ENCODE peak calls at places on chromosomes 3 and 15, in nine cellular contexts. G is activated CD4-positive, alpha-beta T cell treated with anti-CD3 and anti-CD28 coated beads for 24 hours; E is NCI-H1694; S is ELR; P is anterior cingulate cortex; L is activated T-cell treated with anti-CD3 and anti-CD28 coated beads for 24 hours; U is EH; O is fibroblast of the conjunctiva; Q is neuronal stem cell. R is an unnamed sample.

GRCh38 chr3:72041531-72041930 is 256.6 kb upstream of the PROK2 start:
- DNase-seq in O (peak; percentile 8), E (no peak), U (peak; percentile 28), Q (no peak), L (no peak), P (peak; percentile 33), G (no peak), S (no peak), R (no peak)

GRCh38 chr3:12716605-12717121 is 42.4 kb downstream of the TMEM40 start:
- DNase-seq in U (peak; percentile 40), L (no peak), S (no peak), E (no peak), O (no peak), Q (no peak), G (no peak), P (no peak), R (no peak)

GRCh38 chr3:133572158-133573053 is 1.1 kb upstream of the CDV3 start:
- DNase-seq in E (no peak), S (peak; percentile 78), G (no peak), O (no peak), U (peak; percentile 55), P (no peak), L (peak; percentile 9), Q (no peak), R (no peak)

GRCh38 chr3:4834403-4834866 is 144.8 kb upstream of the BHLHE40 start:
- DNase-seq in Q (no peak), O (no peak), E (no peak), U (no peak), P (no peak), G (peak; percentile 58), S (no peak), L (peak; percentile 66), R (no peak)

GRCh38 chr3:169996063-169996462 is 29.5 kb downstream of the SEC62 start:
- DNase-seq in O (no peak), L (no peak), E (no peak), P (no peak), Q (no peak), G (no peak), U (no peak), S (no peak), R (no peak)

GRCh38 chr15:41128174-41128902 is 12.3 kb upstream of the INO80 start:
- DNase-seq in E (no peak), G (no peak), O (no peak), S (no peak), L (no peak), Q (no peak), P (no peak), U (no peak), R (no peak)

GRCh38 chr3:107001635-107002034 is 375.6 kb upstream of the CCDC54 start:
- DNase-seq in O (no peak), E (no peak), P (no peak), L (no peak), U (peak; percentile 72), S (peak; percentile 16), G (no peak), Q (no peak), R (no peak)

GRCh38 chr15:43762824-43763223 is 13.9 kb downstream of the ELL3 start:
- DNase-seq in E (no peak), P (no peak), O (no peak), G (no peak), U (no peak), Q (no peak), L (no peak), S (peak; percentile 6), R (no peak)

GRCh38 chr15:93331545-93332117 is 242.6 kb upstream of the RGMA start:
- DNase-seq in Q (no peak), P (no peak), E (no peak), S (no peak), U (no peak), L (no peak), G (no peak), O (no peak), R (no peak)

GRCh38 chr3:46469680-46470357 is 5.1 kb upstream of the LTF start:
- DNase-seq in Q (no peak), L (no peak), P (no peak), G (no peak), U (no peak), E (no peak), S (no peak), O (no peak), R (no peak)

GRCh38 chr3:4060064-4060463 is 243.1 kb upstream of the SETMAR start:
- DNase-seq in O (no peak), S (no peak), G (no peak), L (no peak), Q (no peak), E (no peak), U (no peak), P (no peak), R (no peak)

GRCh38 chr15:77186518-77187095 is 115.7 kb upstream of the TSPAN3 start:
- DNase-seq in G (no peak), E (peak; percentile 52), U (peak; percentile 38), S (peak; percentile 30), L (no peak), P (no peak), Q (no peak), O (peak; percentile 33), R (no peak)

GRCh38 chr15:41183580-41183979 is 47.0 kb downstream of the EXD1 start:
- DNase-seq in L (no peak), P (no peak), S (peak; percentile 14), E (no peak), U (peak; percentile 40), G (no peak), Q (no peak), O (no peak), R (no peak)

GRCh38 chr3:174101244-174101643 is 703.7 kb downstream of the NLGN1 start:
- DNase-seq in O (no peak), L (no peak), S (peak; percentile 30), E (no peak), U (peak; percentile 34), G (no peak), Q (no peak), P (no peak), R (no peak)

GRCh38 chr3:184727357-184728060 is 15.6 kb upstream of the MAGEF1 start:
- DNase-seq in O (peak; percentile 66), P (no peak), Q (peak; percentile 89), G (peak; percentile 14), L (peak; percentile 23), S (peak; percentile 78), U (peak; percentile 81), E (peak; percentile 76), R (peak; percentile 50)

GRCh38 chr3:139299261-139300132 is 44.3 kb upstream of the MRPS22 start:
- DNase-seq in S (peak; percentile 95), U (peak; percentile 80), G (no peak), E (no peak), P (no peak), Q (no peak), L (no peak), O (no peak), R (peak; percentile 64)

GRCh38 chr15:92803852-92804609 is 96.1 kb upstream of the CHD2 start:
- DNase-seq in L (peak; percentile 76), E (no peak), S (peak; percentile 99), P (no peak), U (peak; percentile 100), G (peak; percentile 80), O (peak; percentile 99), Q (no peak), R (peak; percentile 99)

GRCh38 chr15:88979674-88980073 is 66.5 kb upstream of the MFGE8 start:
- DNase-seq in E (no peak), G (no peak), S (no peak), L (no peak), U (no peak), P (no peak), O (no peak), Q (no peak), R (no peak)

GRCh38 chr3:53495518-53496501 is 1.4 kb downstream of the CACNA1D start:
- DNase-seq in S (no peak), G (no peak), O (no peak), P (peak; percentile 19), L (no peak), Q (no peak), U (no peak), E (no peak), R (no peak)

GRCh38 chr15:101348643-101349496 is 53.8 kb upstream of the SNRPA1 start:
- DNase-seq in S (no peak), Q (no peak), U (no peak), L (no peak), E (no peak), P (no peak), G (no peak), O (no peak), R (no peak)

GRCh38 chr3:64584193-64584592 is 103.6 kb downstream of the ADAMTS9 start:
- DNase-seq in G (no peak), P (no peak), Q (no peak), L (no peak), O (no peak), E (no peak), S (no peak), U (no peak), R (no peak)

GRCh38 chr3:10198761-10199688 is 34.3 kb downstream of the IRAK2 start:
- DNase-seq in P (no peak), G (peak; percentile 38), E (no peak), S (peak; percentile 93), O (no peak), L (peak; percentile 54), Q (no peak), U (peak; percentile 59), R (no peak)

GRCh38 chr3:194824676-194825075 is 139.0 kb downstream of the FAM43A start:
- DNase-seq in E (no peak), P (no peak), Q (no peak), S (peak; percentile 19), U (peak; percentile 91), O (no peak), L (no peak), G (no peak), R (no peak)

GRCh38 chr3:124347418-124347817 is 355.5 kb upstream of the ROPN1 start:
- DNase-seq in L (no peak), E (no peak), S (peak; percentile 9), Q (no peak), G (no peak), P (no peak), O (no peak), U (peak; percentile 11), R (no peak)

GRCh38 chr3:188294823-188295487 is 141.0 kb downstream of the LPP start:
- DNase-seq in E (no peak), S (peak; percentile 98), G (no peak), U (peak; percentile 99), O (peak; percentile 71), P (no peak), L (no peak), Q (no peak), R (peak; percentile 80)

GRCh38 chr3:61894988-61895935 is 333.9 kb downstream of the PTPRG start:
- DNase-seq in Q (no peak), G (peak; percentile 14), U (peak; percentile 86), S (peak; percentile 95), O (peak; percentile 70), E (no peak), L (peak; percentile 35), P (no peak), R (peak; percentile 98)

GRCh38 chr3:194773666-194774455 is 88.2 kb downstream of the FAM43A start:
- DNase-seq in S (no peak), P (no peak), G (no peak), Q (no peak), E (no peak), L (no peak), O (peak; percentile 47), U (peak; percentile 55), R (peak; percentile 72)

GRCh38 chr3:187012609-187013051 is 82.3 kb downstream of the ST6GAL1 start:
- DNase-seq in G (no peak), S (peak; percentile 17), P (no peak), Q (no peak), O (no peak), L (peak; percentile 38), E (no peak), U (no peak), R (no peak)

GRCh38 chr15:89912674-89913396 is at the start of gene ARPIN:
- DNase-seq in P (peak; percentile 28), U (peak; percentile 63), O (no peak), G (no peak), L (no peak), Q (peak; percentile 48), E (no peak), S (peak; percentile 69), R (no peak)

GRCh38 chr3:156787926-156788663 is 38.1 kb upstream of the LEKR1 start:
- DNase-seq in Q (no peak), P (no peak), E (no peak), G (no peak), U (peak; percentile 97), L (peak; percentile 25), O (peak; percentile 85), S (peak; percentile 98), R (peak; percentile 87)

GRCh38 chr15:91254766-91255165 is 154.7 kb downstream of the SV2B start:
- DNase-seq in S (no peak), L (no peak), P (no peak), G (no peak), O (no peak), Q (no peak), U (no peak), E (no peak), R (no peak)